ENCODE peak calls at places on chromosomes 5 and 9, in four cellular contexts. A is pancreas, M is A549, I is NT2/D1. K is an unnamed sample.

GRCh38 chr9:122988919-122989614 is 44.4 kb upstream of the GPR21 start:
- DNase-seq in A (no peak), M (no peak), I (no peak), K (no peak)

GRCh38 chr5:78757269-78758053 is 108.9 kb upstream of the LHFPL2 start:
- DNase-seq in A (no peak), M (peak; percentile 42), I (no peak), K (peak; percentile 67)

GRCh38 chr5:176501333-176501732 is 35.9 kb downstream of the RNF44 start:
- DNase-seq in A (no peak), M (no peak), I (no peak), K (no peak)

GRCh38 chr5:141338538-141339306 is at the start of gene PCDHGA2:
- DNase-seq in A (no peak), M (peak; percentile 74), I (peak; percentile 42), K (no peak)

GRCh38 chr9:27524236-27524635 is at the start of gene IFNK:
- DNase-seq in A (no peak), M (no peak), I (no peak), K (no peak)

GRCh38 chr5:167726641-167727040 is 564.8 kb upstream of the WWC1 start:
- DNase-seq in A (no peak), M (no peak), I (peak; percentile 27), K (no peak)

GRCh38 chr5:150505041-150505511 is 2.9 kb upstream of the NDST1 start:
- DNase-seq in A (no peak), M (no peak), I (no peak), K (no peak)

GRCh38 chr5:6408627-6409446 is 30.5 kb upstream of the MED10 start:
- DNase-seq in A (no peak), M (no peak), I (no peak), K (no peak)

GRCh38 chr9:120713257-120714087 is 798 bp downstream of the MEGF9 start:
- DNase-seq in A (peak; percentile 30), M (no peak), I (no peak), K (peak; percentile 9)

GRCh38 chr9:130331573-130331972 is 66.0 kb downstream of the HMCN2 start:
- DNase-seq in A (no peak), M (peak; percentile 56), I (peak; percentile 38), K (no peak)

GRCh38 chr9:114275246-114275994 is 47.5 kb upstream of the ORM1 start:
- DNase-seq in A (no peak), M (no peak), I (no peak), K (peak; percentile 44)

GRCh38 chr5:82291429-82291828 is 13.3 kb upstream of the RPS23 start:
- DNase-seq in A (no peak), M (no peak), I (no peak), K (no peak)

GRCh38 chr5:154727361-154727760 is 27.8 kb upstream of the LARP1 start:
- DNase-seq in A (no peak), M (no peak), I (no peak), K (no peak)

GRCh38 chr5:154722936-154723335 is 32.2 kb upstream of the LARP1 start:
- DNase-seq in A (no peak), M (no peak), I (no peak), K (no peak)

GRCh38 chr5:154723740-154724505 is 31.3 kb upstream of the LARP1 start:
- DNase-seq in A (no peak), M (no peak), I (no peak), K (no peak)

GRCh38 chr5:154721476-154722058 is 33.6 kb upstream of the LARP1 start:
- DNase-seq in A (no peak), M (no peak), I (no peak), K (no peak)

DNA sequence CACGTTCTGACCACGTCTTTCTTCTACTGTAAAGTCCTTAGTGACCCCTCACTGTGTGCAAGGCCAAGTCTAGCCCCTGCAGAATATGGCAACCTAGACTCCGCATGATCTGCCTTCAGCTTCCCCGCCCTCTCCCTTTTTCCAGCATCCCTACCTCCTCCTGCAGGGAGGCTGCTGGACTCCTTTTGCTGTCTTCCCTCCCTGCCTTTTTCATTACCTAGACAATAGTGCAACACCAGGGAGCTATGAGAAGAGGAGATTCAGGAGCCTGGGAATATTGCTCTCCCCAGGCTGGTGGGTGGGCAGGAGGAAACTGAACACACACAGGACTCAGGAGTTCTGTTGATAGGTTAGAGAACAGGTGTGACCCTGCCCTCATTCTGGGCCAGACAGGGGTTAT is 33.1 kb upstream of the LARP1 start:
- DNase-seq in A (no peak), M (no peak), I (no peak), K (no peak)
- H3K4me3 ChIP-seq in A (no peak overlapping the region), M (no peak overlapping the region), I (no peak overlapping the region), K (no peak overlapping the region)

DNA sequence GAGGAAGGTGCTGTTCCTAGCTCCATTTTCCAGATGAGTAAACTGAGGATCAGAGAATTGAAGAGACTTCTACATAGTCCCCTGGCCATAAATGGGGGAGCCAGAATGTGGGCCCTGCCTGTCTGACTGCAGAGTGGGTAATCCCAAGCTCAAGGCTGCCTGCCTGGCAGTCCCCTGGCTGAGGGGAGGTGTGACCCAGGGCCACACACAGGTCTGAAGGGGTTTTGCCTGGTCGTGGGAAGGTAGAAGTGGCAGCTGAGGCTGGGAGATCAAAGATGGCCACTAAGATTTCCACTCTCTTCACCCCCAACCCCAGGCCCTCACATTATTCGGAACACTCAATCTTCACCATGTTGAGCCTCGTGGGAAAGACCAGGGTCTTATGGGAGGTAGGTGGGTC is 176.3 kb downstream of the MACROH2A1 start:
- DNase-seq in A (no peak), M (no peak), I (no peak), K (no peak)
- H3K4me1 ChIP-seq in A (no peaks in the 10 kb centered on the region), M (no peaks in the 10 kb centered on the region), I (no peaks in the 10 kb centered on the region), K (no peaks in the 10 kb centered on the region)

DNA sequence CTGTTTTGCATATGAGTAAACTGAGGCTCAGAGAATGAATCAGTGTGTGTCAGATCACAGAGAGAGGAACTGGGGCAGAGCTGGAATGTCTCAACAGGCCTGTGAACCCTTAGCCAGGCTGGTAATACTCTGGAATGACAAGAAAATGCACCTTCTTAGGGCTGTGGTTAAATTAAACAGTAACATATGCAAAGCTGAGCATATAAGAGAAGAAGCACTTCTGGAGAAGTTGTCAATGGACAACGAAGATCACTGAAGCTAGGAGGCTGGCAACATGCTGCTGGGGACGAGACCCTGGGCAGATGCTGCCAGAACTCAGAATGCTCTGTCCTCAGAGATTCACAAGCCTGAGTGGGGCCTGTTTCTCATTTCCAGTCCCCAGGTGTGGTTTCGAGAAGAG is 64.6 kb upstream of the EPB41L4B start:
- DNase-seq in A (no peak), M (no peak), I (no peak), K (no peak)
- H3K4me3 ChIP-seq in A (no peak overlapping the region), M (no peak overlapping the region), I (no peak overlapping the region), K (no peak overlapping the region)

DNA sequence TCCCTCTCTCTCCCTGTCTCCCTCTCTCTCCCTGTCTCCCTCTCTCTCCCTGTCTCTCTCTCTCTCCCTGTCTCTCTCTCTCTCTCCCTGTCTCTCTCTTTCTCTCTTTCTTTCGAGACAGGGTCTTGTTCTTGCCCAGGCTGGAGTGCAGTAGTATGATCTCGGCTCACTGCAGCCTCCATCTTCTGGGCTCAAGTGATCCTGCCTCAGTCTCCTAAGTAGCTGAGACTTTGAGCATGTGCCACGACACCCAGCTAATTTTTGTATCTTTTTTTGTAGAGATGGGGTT is 14.3 kb downstream of the TRIO start:
- DNase-seq in A (no peak), M (no peak), I (no peak), K (no peak)
- H3K4me1 ChIP-seq in A (peaks cover 41% of the 10 kb centered on the region), M (peaks cover 93% of the 10 kb centered on the region), I (peaks cover 10% of the 10 kb centered on the region), K (peaks cover 72% of the 10 kb centered on the region)

K was measured in SJSA1.